ENCODE peak calls at places on chromosomes 4 and X, in ten cellular contexts. V is RCC 7860; Q is HT1080; C is progenitor cell of endocrine pancreas; D is DMS153; K is memory B cell; P is mucosa of descending colon; N is activated T-cell treated with anti-CD3 and anti-CD28 coated beads, Interleukin-2, amount 50 U/mL, for 72 hours; O is stomach; E is testis. F is an unnamed sample.

GRCh38 chr4:60744767-60745166 is 455.4 kb upstream of the ADGRL3 start:
- DNase-seq in V (no peak), Q (peak), C (no peak), D (no peak), K (no peak), P (no peak), N (no peak), O (no peak), E (no peak), F (no peak)

GRCh38 chr4:74473155-74473811 is 28.3 kb downstream of the AREG start:
- DNase-seq in V (peak), Q (peak), C (no peak), D (no peak), K (no peak), P (no peak), N (no peak), O (peak), E (no peak), F (peak)

GRCh38 chr4:38169524-38169923 is 209.3 kb downstream of the PTTG2 start:
- DNase-seq in V (no peak), Q (no peak), C (no peak), D (no peak), K (no peak), P (peak), N (no peak), O (no peak), E (no peak), F (no peak)

GRCh38 chr4:30746735-30747134 is 26.6 kb downstream of the PCDH7 start:
- DNase-seq in V (no peak), Q (no peak), C (no peak), D (no peak), K (no peak), P (no peak), N (no peak), O (no peak), E (no peak), F (peak)

GRCh38 chr4:32864713-32865351 is 2144.7 kb downstream of the PCDH7 start:
- DNase-seq in V (no peak), Q (no peak), C (no peak), D (no peak), K (no peak), P (no peak), N (no peak), O (no peak), E (no peak), F (no peak)

GRCh38 chrX:154123241-154124219 is 20.5 kb upstream of the OPN1LW start:
- DNase-seq in V (no peak), Q (no peak), C (no peak), D (no peak), K (no peak), P (peak), N (peak), O (peak), E (no peak), F (no peak)

GRCh38 chr4:42710329-42710728 is 53.4 kb upstream of the ATP8A1 start:
- DNase-seq in V (no peak), Q (no peak), C (no peak), D (no peak), K (no peak), P (no peak), N (no peak), O (no peak), E (no peak), F (no peak)

GRCh38 chr4:146112389-146112788 is 63.1 kb upstream of the LSM6 start:
- DNase-seq in V (no peak), Q (no peak), C (no peak), D (no peak), K (no peak), P (no peak), N (no peak), O (no peak), E (no peak), F (no peak)

GRCh38 chr4:93199492-93199891 is 629.1 kb upstream of the ATOH1 start:
- DNase-seq in V (peak), Q (peak), C (no peak), D (peak), K (no peak), P (no peak), N (no peak), O (no peak), E (no peak), F (peak)